ENCODE peak calls at places on chromosomes 3 and 15, in nine cellular contexts. F is HCT116, Q is PC-9, Z is A549, D is Karpas-422, U is GM23248, X is neuronal stem cell, Y is mammary epithelial cell, O is GM23338. T is an unnamed sample.

GRCh38 chr3:147395975-147396708 is 10.2 kb downstream of the ZIC4 start:
- DNase-seq in F (no peak), Q (no peak), Z (no peak), D (no peak), U (no peak), X (no peak), Y (no peak), O (peak; percentile 73), T (peak; percentile 37)

GRCh38 chr3:148604270-148605085 is 93.2 kb upstream of the AGTR1 start:
- DNase-seq in F (no peak), Q (peak; percentile 7), Z (peak; percentile 49), D (no peak), U (peak; percentile 80), X (no peak), Y (no peak), O (no peak), T (no peak)

GRCh38 chr15:90221251-90221900 is 12.4 kb downstream of the CIB1 start:
- DNase-seq in F (no peak), Q (peak; percentile 66), Z (peak; percentile 90), D (peak; percentile 83), U (peak; percentile 91), X (no peak), Y (no peak), O (peak; percentile 90), T (peak; percentile 86)

GRCh38 chr15:47756872-47757271 is 39.6 kb downstream of the SEMA6D start:
- DNase-seq in F (no peak), Q (no peak), Z (no peak), D (no peak), U (peak; percentile 92), X (no peak), Y (peak; percentile 76), O (no peak), T (peak; percentile 66)

GRCh38 chr3:7779331-7779730 is 722.3 kb upstream of the LMCD1 start:
- DNase-seq in F (peak; percentile 39), Q (no peak), Z (no peak), D (no peak), U (peak; percentile 32), X (no peak), Y (no peak), O (no peak), T (peak; percentile 55)

GRCh38 chr15:52856286-52856685 is 66.2 kb upstream of the ONECUT1 start:
- DNase-seq in F (no peak), Q (no peak), Z (no peak), D (no peak), U (no peak), X (no peak), Y (no peak), O (no peak), T (peak; percentile 56)

GRCh38 chr3:183583331-183584245 is 28.1 kb upstream of the KLHL6 start:
- DNase-seq in F (no peak), Q (no peak), Z (no peak), D (no peak), U (no peak), X (no peak), Y (no peak), O (no peak), T (peak; percentile 90)

GRCh38 chr15:64501396-64501716 is 41.0 kb downstream of the ZNF609 start:
- DNase-seq in F (no peak), Q (no peak), Z (no peak), D (no peak), U (no peak), X (no peak), Y (no peak), O (no peak), T (no peak)

GRCh38 chr15:89361451-89362202 is 27.0 kb upstream of the POLG start:
- DNase-seq in F (no peak), Q (peak; percentile 66), Z (peak; percentile 66), D (peak; percentile 82), U (peak; percentile 78), X (peak; percentile 82), Y (peak; percentile 53), O (peak; percentile 93), T (peak; percentile 83)

GRCh38 chr3:89287902-89288520 is 180.6 kb downstream of the EPHA3 start:
- DNase-seq in F (no peak), Q (no peak), Z (no peak), D (no peak), U (no peak), X (no peak), Y (no peak), O (no peak), T (no peak)

DNA sequence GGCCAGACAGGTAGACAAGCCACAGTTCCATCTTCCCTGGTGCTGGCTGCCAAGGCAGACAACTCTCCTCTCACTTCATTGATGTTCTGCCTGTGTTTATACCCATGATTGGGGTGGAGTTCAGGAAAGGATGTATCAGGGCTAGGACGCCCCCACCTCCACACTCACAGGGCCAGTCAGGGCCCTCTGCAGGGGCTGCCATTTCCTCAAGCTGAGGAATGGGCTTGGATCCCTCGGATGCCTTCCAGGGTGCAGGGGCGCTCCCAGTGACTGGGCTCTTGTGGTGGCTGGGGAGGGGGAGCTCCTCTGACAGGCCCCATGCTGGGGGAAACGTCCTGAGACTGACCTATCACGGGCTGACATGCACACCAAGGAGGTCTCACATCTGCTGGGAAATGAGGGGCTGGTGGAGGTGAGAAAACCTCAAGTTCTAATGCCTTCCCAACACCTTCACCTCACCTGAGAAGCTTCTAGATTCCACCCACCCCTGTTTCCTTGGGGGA is 31.4 kb downstream of the SEMA7A start:
- DNase-seq in F (no peak), Q (no peak), Z (no peak), D (no peak), U (no peak), X (no peak), Y (no peak), O (no peak), T (no peak)
- H3K4me2 ChIP-seq in F (no peak overlapping the region), Q (no peak overlapping the region), Z (no peak overlapping the region), D (peak overlapping the region; percentile 88), U (no peak overlapping the region), X (no peak overlapping the region), Y (no peak overlapping the region), O (no peak overlapping the region), T (no peak overlapping the region)

GRCh38 chr3:29239377-29239776 is 41.5 kb upstream of the RBMS3 start:
- DNase-seq in F (no peak), Q (no peak), Z (no peak), D (no peak), U (no peak), X (no peak), Y (no peak), O (no peak), T (no peak)

GRCh38 chr3:29240887-29241286 is 40.0 kb upstream of the RBMS3 start:
- DNase-seq in F (no peak), Q (no peak), Z (no peak), D (no peak), U (no peak), X (no peak), Y (no peak), O (no peak), T (no peak)

GRCh38 chr3:29241855-29242254 is 39.0 kb upstream of the RBMS3 start:
- DNase-seq in F (no peak), Q (no peak), Z (no peak), D (no peak), U (no peak), X (no peak), Y (no peak), O (no peak), T (no peak)

GRCh38 chr3:29236441-29236840 is 44.4 kb upstream of the RBMS3 start:
- DNase-seq in F (no peak), Q (no peak), Z (no peak), D (no peak), U (no peak), X (no peak), Y (no peak), O (no peak), T (no peak)

DNA sequence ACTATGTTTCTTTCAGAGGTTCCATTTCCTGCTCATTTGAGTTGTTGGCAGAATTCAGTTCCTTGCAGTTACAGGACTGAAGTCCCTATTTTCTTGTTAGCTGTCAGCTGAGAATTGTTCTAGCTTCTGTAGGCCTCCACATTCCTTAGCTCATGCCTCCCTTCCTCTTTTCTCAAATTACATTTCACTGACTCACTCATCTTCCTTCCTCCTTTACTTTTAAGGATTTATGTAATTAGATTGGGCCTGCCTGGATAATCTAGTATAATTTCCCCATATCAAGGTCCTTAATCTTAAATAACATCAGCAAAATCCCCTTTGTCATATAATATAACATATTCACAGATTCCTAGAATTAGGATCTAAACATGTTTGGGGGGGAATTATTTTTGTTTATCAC is 40.6 kb upstream of the RBMS3 start:
- DNase-seq in F (no peak), Q (no peak), Z (peak; percentile 5), D (no peak), U (peak; percentile 43), X (no peak), Y (peak; percentile 34), O (peak; percentile 36), T (peak; percentile 70)
- H3K4me2 ChIP-seq in F (peak overlapping the region; percentile 38), Q (no peak overlapping the region), Z (no peak overlapping the region), D (no peak overlapping the region), U (no peak overlapping the region), X (no peak overlapping the region), Y (peak overlapping the region; percentile 26), O (no peak overlapping the region), T (no peak overlapping the region)

GRCh38 chr3:152293607-152294006 is 24.9 kb downstream of the MBNL1 start:
- DNase-seq in F (no peak), Q (no peak), Z (no peak), D (no peak), U (no peak), X (no peak), Y (no peak), O (no peak), T (no peak)

GRCh38 chr3:152296382-152296781 is 27.7 kb downstream of the MBNL1 start:
- DNase-seq in F (no peak), Q (no peak), Z (no peak), D (no peak), U (no peak), X (no peak), Y (no peak), O (no peak), T (no peak)

GRCh38 chr3:152295344-152295743 is 26.6 kb downstream of the MBNL1 start:
- DNase-seq in F (no peak), Q (no peak), Z (no peak), D (no peak), U (no peak), X (no peak), Y (no peak), O (no peak), T (no peak)

GRCh38 chr3:152296990-152297389 is 28.3 kb downstream of the MBNL1 start:
- DNase-seq in F (no peak), Q (no peak), Z (no peak), D (no peak), U (no peak), X (no peak), Y (no peak), O (no peak), T (no peak)

DNA sequence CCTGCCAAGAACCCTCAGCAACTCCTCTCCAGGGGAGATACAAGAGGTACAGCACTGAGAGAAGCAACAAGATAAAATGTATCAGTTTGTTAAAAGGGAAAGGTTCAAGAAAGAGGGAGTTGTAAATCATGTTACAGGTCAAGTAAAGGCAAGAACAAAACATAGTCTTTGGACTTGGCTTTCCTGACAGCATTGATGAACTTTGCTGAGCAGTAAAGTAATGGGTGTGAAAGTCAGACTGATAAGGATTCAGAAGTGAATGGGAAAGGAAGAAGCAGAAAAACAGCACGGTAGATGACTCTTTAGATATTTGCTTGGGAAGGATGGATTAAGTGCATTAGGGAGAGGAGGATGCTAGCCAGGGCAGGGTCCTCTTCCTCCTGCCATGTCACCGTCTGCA is 27.1 kb downstream of the MBNL1 start:
- DNase-seq in F (no peak), Q (no peak), Z (no peak), D (no peak), U (no peak), X (no peak), Y (no peak), O (no peak), T (no peak)
- H3K4me2 ChIP-seq in F (no peak overlapping the region), Q (no peak overlapping the region), Z (no peak overlapping the region), D (peak overlapping the region; percentile 12), U (no peak overlapping the region), X (no peak overlapping the region), Y (no peak overlapping the region), O (no peak overlapping the region), T (no peak overlapping the region)

GRCh38 chr15:43135351-43135750 is 2.0 kb downstream of the TMEM62 start:
- DNase-seq in F (no peak), Q (no peak), Z (no peak), D (no peak), U (no peak), X (no peak), Y (no peak), O (peak; percentile 13), T (no peak)
- H3K4me2 ChIP-seq in F (no peak overlapping the region), Q (no peak overlapping the region), Z (no peak overlapping the region), D (peak overlapping the region; percentile 72), U (no peak overlapping the region), X (no peak overlapping the region), Y (no peak overlapping the region), O (no peak overlapping the region), T (no peak overlapping the region)

T was measured in mesendoderm.